ENCODE peak calls at places on chromosome 18, in six cellular contexts. C is K562, O is H1, P is HepG2, H is HCT116, B is SK-N-SH. S is an unnamed sample.

GRCh38 chr18:74334242-74334893 is 18.7 kb downstream of the C18orf63 start:
- DNase-seq in B (no peak), P (no peak), O (no peak), H (no peak), C (no peak), S (no peak)

GRCh38 chr18:59459352-59460059 is 100.4 kb upstream of the LMAN1 start:
- DNase-seq in C (peak), P (peak), O (no peak), H (peak), B (peak), S (peak)

GRCh38 chr18:3281456-3282400 is 19.8 kb downstream of the MYL12B start:
- DNase-seq in H (peak), B (peak), C (peak), O (no peak), P (peak), S (no peak)

GRCh38 chr18:11523809-11524208 is 85.6 kb upstream of the SLC35G4 start:
- DNase-seq in B (no peak), C (no peak), O (no peak), H (no peak), P (no peak), S (no peak)

GRCh38 chr18:55086931-55087330 is 127.7 kb upstream of the CCDC68 start:
- DNase-seq in C (no peak), P (no peak), B (no peak), H (no peak), O (no peak), S (no peak)

GRCh38 chr18:64987096-64987495 is 763.7 kb upstream of the CDH7 start:
- DNase-seq in P (no peak), O (no peak), H (no peak), C (no peak), B (no peak), S (no peak)

GRCh38 chr18:36766836-36767235 is 62.0 kb downstream of the TPGS2 start:
- DNase-seq in C (no peak), P (no peak), B (no peak), O (no peak), H (no peak), S (no peak)

GRCh38 chr18:79496978-79497637 is 101.4 kb downstream of the NFATC1 start:
- DNase-seq in B (no peak), C (no peak), H (no peak), O (no peak), P (no peak), S (no peak)

GRCh38 chr18:61797691-61798590 is 94.9 kb downstream of the RNF152 start:
- DNase-seq in O (no peak), B (peak), H (no peak), P (no peak), C (no peak), S (no peak)

GRCh38 chr18:55856191-55856590 is 268.2 kb upstream of the TCF4 start:
- DNase-seq in H (no peak), P (no peak), C (no peak), O (peak), B (no peak), S (no peak)

GRCh38 chr18:527136-527535 is 26.6 kb upstream of the COLEC12 start:
- DNase-seq in H (no peak), B (no peak), P (no peak), O (no peak), C (no peak), S (no peak)

GRCh38 chr18:56326386-56327072 is 311.9 kb downstream of the TXNL1 start:
- DNase-seq in O (no peak), C (no peak), B (no peak), H (no peak), P (no peak), S (no peak)

GRCh38 chr18:3057526-3057925 is 44.6 kb upstream of the LPIN2 start:
- DNase-seq in H (no peak), C (no peak), B (no peak), P (no peak), O (no peak), S (no peak)

GRCh38 chr18:62054929-62055498 is 131.8 kb downstream of the PIGN start:
- DNase-seq in H (no peak), O (no peak), P (no peak), C (no peak), B (no peak), S (no peak)

GRCh38 chr18:25229858-25230257 is 122.1 kb downstream of the ZNF521 start:
- DNase-seq in H (no peak), P (no peak), B (no peak), O (no peak), C (no peak), S (no peak)

GRCh38 chr18:32441536-32441935 is 29.1 kb downstream of the GAREM1 start:
- DNase-seq in P (no peak), C (no peak), O (no peak), B (no peak), H (no peak), S (no peak)

GRCh38 chr18:77495079-77495478 is 245.4 kb downstream of the GALR1 start:
- DNase-seq in C (no peak), O (no peak), B (no peak), H (no peak), P (no peak), S (no peak)

GRCh38 chr18:27780061-27780740 is 396.7 kb downstream of the CDH2 start:
- DNase-seq in C (no peak), O (no peak), B (no peak), H (no peak), P (no peak), S (no peak)

GRCh38 chr18:42644729-42645131 is 470.8 kb downstream of the RIT2 start:
- DNase-seq in B (peak), H (no peak), C (no peak), P (no peak), O (no peak), S (no peak)

GRCh38 chr18:66077066-66077465 is 326.3 kb downstream of the CDH7 start:
- DNase-seq in C (no peak), O (no peak), B (no peak), H (no peak), P (no peak), S (no peak)

GRCh38 chr18:11005528-11005927 is 143.8 kb downstream of the PIEZO2 start:
- DNase-seq in C (no peak), O (no peak), H (no peak), B (no peak), P (peak), S (no peak)

GRCh38 chr18:4847066-4847465 is 350.0 kb downstream of the AKAIN1 start:
- DNase-seq in P (no peak), C (no peak), H (no peak), B (no peak), O (no peak), S (no peak)

GRCh38 chr18:57122906-57123510 is 23.9 kb upstream of the BOD1L2 start:
- DNase-seq in O (no peak), P (no peak), B (no peak), H (no peak), C (no peak), S (no peak)

GRCh38 chr18:22324191-22325131 is 93.3 kb downstream of the CTAGE1 start:
- DNase-seq in B (no peak), O (no peak), H (no peak), C (no peak), P (no peak), S (no peak)

GRCh38 chr18:58805482-58806187 is 59.0 kb upstream of the ZNF532 start:
- DNase-seq in B (peak), H (no peak), C (no peak), P (no peak), O (no peak), S (no peak)

GRCh38 chr18:55247032-55247431 is 287.8 kb upstream of the CCDC68 start:
- DNase-seq in B (no peak), P (no peak), C (no peak), O (no peak), H (no peak), S (no peak)

GRCh38 chr18:54829856-54830255 is 1.6 kb downstream of the RAB27B start:
- DNase-seq in O (no peak), C (no peak), H (no peak), B (no peak), P (no peak), S (peak)

GRCh38 chr18:33201509-33201926 is 239.0 kb downstream of the CCDC178 start:
- DNase-seq in P (peak), C (no peak), H (no peak), B (peak), O (peak), S (peak)

GRCh38 chr18:6219116-6219717 is 195.5 kb downstream of the L3MBTL4 start:
- DNase-seq in P (peak), B (peak), H (no peak), C (peak), O (peak), S (peak)

GRCh38 chr18:75341267-75341666 is 86.2 kb downstream of the SMIM21 start:
- DNase-seq in B (no peak), O (no peak), P (no peak), H (no peak), C (no peak), S (no peak)

GRCh38 chr18:27118964-27119363 is 66.1 kb downstream of the CHST9 start:
- DNase-seq in O (no peak), C (no peak), P (no peak), B (no peak), H (no peak), S (no peak)

GRCh38 chr18:1104265-1104792 is 199.7 kb downstream of the ADCYAP1 start:
- DNase-seq in C (no peak), B (no peak), O (no peak), H (no peak), P (no peak), S (no peak)

GRCh38 chr18:61771861-61772260 is 120.9 kb downstream of the RNF152 start:
- DNase-seq in P (no peak), C (no peak), H (no peak), B (no peak), O (no peak), S (no peak)

GRCh38 chr18:54849683-54850082 is 21.4 kb downstream of the RAB27B start:
- DNase-seq in B (no peak), P (no peak), H (no peak), O (no peak), C (no peak), S (no peak)

GRCh38 chr18:78742346-78742745 is 237.3 kb upstream of the SALL3 start:
- DNase-seq in H (no peak), B (no peak), P (no peak), C (no peak), O (no peak), S (no peak)

GRCh38 chr18:11857177-11857887 is 6.1 kb downstream of the CHMP1B start:
- DNase-seq in B (no peak), C (peak), H (peak), O (no peak), P (peak), S (no peak)

GRCh38 chr18:22394428-22394827 is 23.3 kb downstream of the CTAGE1 start:
- DNase-seq in C (no peak), O (no peak), B (no peak), H (no peak), P (no peak), S (no peak)

GRCh38 chr18:35713545-35713944 is 132.0 kb downstream of the GALNT1 start:
- DNase-seq in P (no peak), H (no peak), B (no peak), O (no peak), C (no peak), S (no peak)
- TF ChIP-seq JUND in P (no peak), H (no peak), B (no peak), O (no peak), C (no peak), S (no peak)

GRCh38 chr18:7847357-7847756 is 280.2 kb downstream of the PTPRM start:
- DNase-seq in H (no peak), O (no peak), C (no peak), P (no peak), B (no peak), S (no peak)

GRCh38 chr18:7846315-7846714 is 279.2 kb downstream of the PTPRM start:
- DNase-seq in H (no peak), O (no peak), C (no peak), B (no peak), P (no peak), S (no peak)

GRCh38 chr18:7844017-7844416 is 276.9 kb downstream of the PTPRM start:
- DNase-seq in B (no peak), P (no peak), H (no peak), O (no peak), C (no peak), S (no peak)

GRCh38 chr18:7847988-7848387 is 280.9 kb downstream of the PTPRM start:
- DNase-seq in H (no peak), P (no peak), C (no peak), B (no peak), O (no peak), S (no peak)

DNA sequence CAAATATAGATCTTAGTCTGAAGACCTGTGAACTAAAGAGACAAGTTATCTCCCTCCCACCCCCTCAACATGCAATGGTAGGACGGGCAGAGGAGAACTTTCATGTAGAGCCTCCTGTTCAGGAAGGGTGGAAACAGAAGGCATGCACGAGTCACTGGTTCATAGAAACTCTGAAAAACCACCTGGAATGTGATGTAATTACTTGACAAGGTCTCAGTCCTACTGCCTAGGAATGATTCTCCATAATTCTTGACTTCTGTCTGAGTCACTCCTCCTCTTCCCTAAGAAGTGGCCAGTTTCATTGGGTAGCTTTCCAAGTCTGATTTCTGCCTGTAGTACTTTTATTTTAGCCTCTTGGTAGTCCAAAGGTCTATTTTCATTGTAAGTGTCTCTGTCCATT is 277.3 kb downstream of the PTPRM start:
- DNase-seq in B (no peak), O (no peak), C (no peak), P (no peak), H (no peak), S (no peak)
- TF ChIP-seq JUND in B (no peak), O (no peak), C (no peak), P (no peak), H (no peak), S (no peak)

DNA sequence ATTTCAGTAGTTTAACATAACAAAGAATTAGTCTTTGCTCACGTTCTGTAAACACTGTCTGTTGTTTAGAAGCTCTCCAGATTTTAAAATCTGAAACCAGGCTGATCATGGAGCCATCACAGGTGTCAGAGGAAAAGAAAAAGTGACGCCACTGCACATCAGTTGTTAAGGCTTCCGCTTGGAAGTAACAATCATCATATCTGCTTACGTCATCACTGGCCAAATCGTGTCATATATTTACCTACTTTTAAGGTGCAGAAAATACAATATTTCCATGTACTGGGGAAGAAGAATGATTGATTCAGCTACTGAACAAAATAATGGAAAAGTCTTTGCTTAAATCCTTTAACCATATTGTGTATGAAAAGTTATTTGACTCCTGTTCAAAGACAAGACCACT is 382.6 kb upstream of the MC4R start:
- DNase-seq in B (no peak), O (no peak), C (no peak), H (no peak), P (no peak), S (no peak)
- TF ChIP-seq JUND in B (no peak), O (no peak), C (no peak), H (no peak), P (no peak), S (no peak)

DNA sequence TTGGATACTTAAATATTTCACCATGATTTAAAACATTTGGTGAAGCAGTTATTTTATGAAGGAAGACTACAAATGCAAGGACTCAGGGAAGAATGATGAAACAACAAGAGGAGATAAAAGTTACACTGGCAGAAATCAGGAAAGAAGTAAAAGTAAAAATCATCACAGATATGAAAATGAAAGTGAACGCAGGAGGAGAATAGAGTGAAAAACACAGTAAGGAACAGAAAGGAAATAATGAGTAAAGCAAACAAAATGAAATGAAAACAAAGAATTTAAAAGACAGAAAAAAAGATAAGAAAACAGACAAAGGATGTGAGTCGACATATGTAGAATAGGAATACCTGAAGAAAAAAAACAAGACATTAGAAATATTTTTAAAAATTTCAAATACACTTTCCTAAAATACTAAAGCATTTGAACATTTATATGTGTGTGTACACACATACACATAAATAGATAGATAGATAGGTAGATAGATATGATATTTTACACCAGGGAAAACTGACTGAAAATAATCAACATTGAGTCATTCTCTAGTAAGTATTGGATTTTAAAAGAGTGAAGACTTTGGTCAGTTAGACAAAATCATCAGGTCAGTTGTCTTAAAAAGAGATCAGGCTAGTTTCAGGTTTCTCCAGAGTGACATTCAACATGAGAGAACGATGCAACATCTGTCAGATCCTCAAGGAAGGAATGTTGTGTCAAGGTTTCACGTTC is 12.1 kb upstream of the KDSR start:
- DNase-seq in P (no peak), C (no peak), O (no peak), H (no peak), B (no peak), S (no peak)
- TF ChIP-seq JUND in P (no peak), C (no peak), O (no peak), H (no peak), B (no peak), S (no peak)

DNA sequence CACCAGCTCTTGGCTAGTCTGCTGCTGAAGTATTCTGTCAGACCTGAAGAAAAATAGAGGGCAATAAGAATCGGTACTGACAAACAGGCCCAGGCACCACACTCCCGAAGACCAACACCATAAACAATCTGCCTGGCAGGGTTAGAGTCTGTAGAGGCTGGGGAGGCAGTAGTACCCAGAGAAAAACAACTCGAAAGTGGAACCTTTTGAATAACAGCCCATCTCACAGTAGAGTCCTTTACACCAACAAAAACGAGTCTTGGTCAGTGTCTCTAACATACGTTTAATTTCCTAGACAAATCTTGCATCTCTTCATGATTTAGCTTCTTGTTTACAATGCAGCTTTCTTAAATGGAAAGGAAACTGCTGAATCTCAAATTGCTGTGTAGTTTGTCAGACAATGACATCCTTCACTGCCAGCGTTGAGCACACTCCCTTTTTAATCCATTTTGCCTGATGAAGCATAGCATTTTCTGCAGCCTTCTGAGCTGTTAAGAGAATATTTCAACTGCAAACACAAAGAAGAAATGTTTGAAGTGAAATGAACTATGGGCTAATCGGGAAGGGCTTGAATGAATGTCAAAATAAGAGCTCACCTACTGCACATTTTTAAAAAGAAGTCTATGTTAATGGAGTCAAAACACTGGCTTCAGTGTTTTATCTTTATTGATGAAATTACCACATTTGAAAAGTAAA is 73.1 kb upstream of the DSG1 start:
- DNase-seq in P (peak), B (no peak), H (no peak), C (no peak), O (no peak), S (no peak)
- TF ChIP-seq JUND in P (no peak), B (no peak), H (no peak), C (no peak), O (no peak), S (no peak)

GRCh38 chr18:51070545-51070944 is 40.5 kb downstream of the SMAD4 start:
- DNase-seq in B (no peak), H (no peak), C (no peak), O (no peak), P (no peak), S (no peak)
- TF ChIP-seq JUND in B (peak), H (no peak), C (no peak), O (no peak), P (no peak), S (no peak)

DNA sequence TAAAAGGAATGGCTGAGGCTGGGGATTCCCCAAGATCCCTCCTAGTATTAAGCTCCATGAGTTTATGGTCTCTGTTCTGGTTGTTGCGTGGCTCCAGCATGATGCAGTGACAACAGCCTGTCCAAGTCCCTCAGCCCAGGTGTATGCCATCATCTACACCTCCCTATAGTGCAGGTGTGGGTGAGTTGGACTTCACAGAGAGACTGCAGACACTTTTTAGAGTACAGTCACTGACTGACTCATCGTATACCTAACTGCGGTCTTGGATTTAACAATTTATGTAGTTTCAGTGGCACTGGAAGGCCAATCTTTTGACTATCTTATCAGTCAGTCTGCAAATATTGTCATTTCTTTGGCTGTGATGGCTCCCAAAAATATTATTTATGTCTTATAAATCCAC is 415.0 kb downstream of the TMX3 start:
- DNase-seq in O (no peak), H (no peak), C (no peak), P (no peak), B (no peak), S (no peak)
- TF ChIP-seq JUND in O (no peak), H (no peak), C (no peak), P (no peak), B (no peak), S (no peak)

GRCh38 chr18:13269599-13270011 is 51.0 kb downstream of the LDLRAD4 start:
- DNase-seq in B (no peak), O (no peak), P (no peak), H (no peak), C (no peak), S (no peak)
- TF ChIP-seq JUND in B (no peak), O (no peak), P (no peak), H (no peak), C (no peak), S (no peak)